ENCODE peak calls at places on chromosomes 12 and 14, in ten cellular contexts. Z, U, V, Y, L, T, B, P, D and M are unnamed samples.

GRCh38 chr12:57093412-57094193 is 4.7 kb downstream of the NAB2 start:
- DNase-seq in Z (peak), U (no peak), V (peak), Y (peak), L (peak), T (peak), B (peak), P (peak), D (peak), M (no peak)

GRCh38 chr12:75205556-75205955 is 4.1 kb downstream of the KCNC2 start:
- DNase-seq in Z (no peak), U (no peak), V (no peak), Y (no peak), L (no peak), T (no peak), B (no peak), P (no peak), D (no peak), M (no peak)

GRCh38 chr14:81562818-81563217 is 29.2 kb upstream of the SEL1L start:
- DNase-seq in Z (no peak), U (no peak), V (no peak), Y (no peak), L (no peak), T (no peak), B (no peak), P (no peak), D (no peak), M (no peak)

GRCh38 chr12:94100254-94100653 is 48.1 kb upstream of the PLXNC1 start:
- DNase-seq in Z (no peak), U (no peak), V (no peak), Y (no peak), L (no peak), T (peak), B (peak), P (no peak), D (no peak), M (no peak)

GRCh38 chr14:103155013-103155412 is 31.8 kb downstream of the TNFAIP2 start:
- DNase-seq in Z (peak), U (no peak), V (no peak), Y (no peak), L (peak), T (peak), B (no peak), P (peak), D (peak), M (peak)

GRCh38 chr12:57109207-57110160 is 1.7 kb downstream of the STAT6 start:
- DNase-seq in Z (peak), U (no peak), V (no peak), Y (no peak), L (no peak), T (no peak), B (no peak), P (no peak), D (no peak), M (no peak)

GRCh38 chr12:95790025-95790911 is at the start of gene NTN4:
- DNase-seq in Z (peak), U (no peak), V (peak), Y (peak), L (peak), T (peak), B (no peak), P (peak), D (no peak), M (no peak)

GRCh38 chr14:91377700-91378652 is 39.6 kb downstream of the CCDC88C start:
- DNase-seq in Z (no peak), U (no peak), V (no peak), Y (no peak), L (no peak), T (no peak), B (no peak), P (no peak), D (peak), M (no peak)

GRCh38 chr14:100288382-100289185 is 17.7 kb downstream of the SLC25A29 start:
- DNase-seq in Z (no peak), U (no peak), V (no peak), Y (no peak), L (no peak), T (no peak), B (no peak), P (no peak), D (no peak), M (no peak)

GRCh38 chr12:26135571-26135970 is 10.7 kb upstream of the BHLHE41 start:
- DNase-seq in Z (no peak), U (no peak), V (no peak), Y (no peak), L (no peak), T (no peak), B (no peak), P (no peak), D (no peak), M (no peak)

GRCh38 chr14:70018713-70019201 is 139.5 kb downstream of the SMOC1 start:
- DNase-seq in Z (no peak), U (no peak), V (peak), Y (peak), L (no peak), T (no peak), B (peak), P (peak), D (peak), M (peak)

GRCh38 chr12:44889871-44890270 is 13.8 kb upstream of the NELL2 start:
- DNase-seq in Z (no peak), U (no peak), V (no peak), Y (no peak), L (no peak), T (no peak), B (no peak), P (no peak), D (no peak), M (no peak)

GRCh38 chr12:4857472-4858291 is 52.0 kb upstream of the KCNA1 start:
- DNase-seq in Z (peak), U (peak), V (peak), Y (peak), L (peak), T (peak), B (peak), P (peak), D (peak), M (peak)

GRCh38 chr14:102540310-102541028 is 30.9 kb upstream of the ANKRD9 start:
- DNase-seq in Z (no peak), U (no peak), V (no peak), Y (peak), L (no peak), T (no peak), B (no peak), P (no peak), D (no peak), M (no peak)

GRCh38 chr14:54676822-54677708 is 110.1 kb downstream of the SAMD4A start:
- DNase-seq in Z (peak), U (no peak), V (no peak), Y (peak), L (no peak), T (peak), B (no peak), P (peak), D (no peak), M (no peak)

GRCh38 chr14:72828604-72829003 is 65.3 kb downstream of the DPF3 start:
- DNase-seq in Z (no peak), U (no peak), V (no peak), Y (no peak), L (no peak), T (no peak), B (no peak), P (no peak), D (no peak), M (no peak)

GRCh38 chr12:18383203-18383602 is 121.9 kb downstream of the PIK3C2G start:
- DNase-seq in Z (no peak), U (no peak), V (no peak), Y (no peak), L (peak), T (peak), B (no peak), P (peak), D (no peak), M (no peak)

GRCh38 chr12:62259311-62259992 is 752 bp upstream of the USP15 start:
- DNase-seq in Z (peak), U (no peak), V (no peak), Y (no peak), L (peak), T (peak), B (peak), P (no peak), D (peak), M (no peak)

GRCh38 chr14:35385042-35385839 is 19.3 kb downstream of the NFKBIA start:
- DNase-seq in Z (peak), U (no peak), V (no peak), Y (peak), L (no peak), T (peak), B (no peak), P (peak), D (no peak), M (peak)

GRCh38 chr12:99985631-99986030 is 895 bp upstream of the ANKS1B start:
- DNase-seq in Z (no peak), U (no peak), V (no peak), Y (no peak), L (no peak), T (no peak), B (no peak), P (no peak), D (no peak), M (peak)

GRCh38 chr12:48145981-48146380 is 11.3 kb downstream of the ASB8 start:
- DNase-seq in Z (no peak), U (no peak), V (no peak), Y (no peak), L (no peak), T (no peak), B (no peak), P (no peak), D (no peak), M (no peak)

GRCh38 chr12:101782544-101782855 is 43.2 kb upstream of the SYCP3 start:
- DNase-seq in Z (no peak), U (no peak), V (no peak), Y (no peak), L (no peak), T (no peak), B (no peak), P (no peak), D (no peak), M (no peak)

GRCh38 chr14:98177551-98177950 is 1094.4 kb downstream of the BCL11B start:
- DNase-seq in Z (no peak), U (no peak), V (no peak), Y (no peak), L (no peak), T (no peak), B (peak), P (no peak), D (no peak), M (no peak)

GRCh38 chr14:104467641-104468040 is 111.9 kb upstream of the C14orf180 start:
- DNase-seq in Z (no peak), U (no peak), V (no peak), Y (no peak), L (no peak), T (no peak), B (no peak), P (no peak), D (no peak), M (no peak)

GRCh38 chr14:45486599-45486998 is 233.6 kb upstream of the MIS18BP1 start:
- DNase-seq in Z (no peak), U (no peak), V (no peak), Y (no peak), L (no peak), T (no peak), B (no peak), P (no peak), D (no peak), M (no peak)

GRCh38 chr12:130917607-130918006 is 36.1 kb upstream of the ADGRD1 start:
- DNase-seq in Z (no peak), U (no peak), V (no peak), Y (no peak), L (no peak), T (no peak), B (no peak), P (no peak), D (no peak), M (no peak)

GRCh38 chr12:9741726-9742125 is 8.8 kb upstream of the CLECL1 start:
- DNase-seq in Z (no peak), U (peak), V (peak), Y (no peak), L (no peak), T (no peak), B (peak), P (no peak), D (peak), M (no peak)

GRCh38 chr14:72646861-72647528 is 246.9 kb downstream of the DPF3 start:
- DNase-seq in Z (no peak), U (no peak), V (no peak), Y (no peak), L (no peak), T (no peak), B (no peak), P (peak), D (no peak), M (no peak)

GRCh38 chr14:61511558-61511924 is 183.8 kb upstream of the HIF1A start:
- DNase-seq in Z (no peak), U (no peak), V (no peak), Y (no peak), L (no peak), T (no peak), B (peak), P (no peak), D (no peak), M (no peak)

GRCh38 chr12:92989715-92990484 is 60.8 kb upstream of the EEA1 start:
- DNase-seq in Z (no peak), U (no peak), V (peak), Y (no peak), L (no peak), T (no peak), B (no peak), P (no peak), D (no peak), M (no peak)

GRCh38 chr12:54723653-54724256 is 75.6 kb upstream of the DCD start:
- DNase-seq in Z (no peak), U (no peak), V (peak), Y (peak), L (no peak), T (peak), B (peak), P (peak), D (peak), M (no peak)

GRCh38 chr14:91257328-91258020 is 13.0 kb upstream of the GPR68 start:
- DNase-seq in Z (no peak), U (no peak), V (no peak), Y (peak), L (no peak), T (peak), B (no peak), P (no peak), D (no peak), M (no peak)

GRCh38 chr14:75542585-75543091 is 20.4 kb downstream of the BATF start:
- DNase-seq in Z (peak), U (peak), V (peak), Y (peak), L (peak), T (no peak), B (peak), P (peak), D (peak), M (no peak)

GRCh38 chr14:95260537-95261440 is 58.9 kb downstream of the CLMN start:
- DNase-seq in Z (no peak), U (no peak), V (peak), Y (no peak), L (no peak), T (no peak), B (no peak), P (peak), D (no peak), M (no peak)

GRCh38 chr12:75997658-75998057 is 33.9 kb downstream of the PHLDA1 start:
- DNase-seq in Z (no peak), U (no peak), V (no peak), Y (no peak), L (no peak), T (no peak), B (no peak), P (no peak), D (no peak), M (no peak)

GRCh38 chr12:127579446-127579845 is 687.5 kb upstream of the TMEM132C start:
- DNase-seq in Z (no peak), U (no peak), V (no peak), Y (no peak), L (no peak), T (no peak), B (no peak), P (no peak), D (no peak), M (no peak)

GRCh38 chr12:21453312-21453852 is 15.9 kb downstream of the PYROXD1 start:
- DNase-seq in Z (no peak), U (no peak), V (no peak), Y (no peak), L (no peak), T (no peak), B (no peak), P (no peak), D (no peak), M (no peak)

GRCh38 chr12:132257206-132257954 is 72.0 kb downstream of the GALNT9 start:
- DNase-seq in Z (no peak), U (no peak), V (no peak), Y (no peak), L (no peak), T (no peak), B (no peak), P (no peak), D (no peak), M (no peak)

GRCh38 chr14:34137001-34137400 is 186.1 kb upstream of the EGLN3 start:
- DNase-seq in Z (no peak), U (no peak), V (no peak), Y (peak), L (no peak), T (no peak), B (no peak), P (no peak), D (no peak), M (no peak)